ENCODE peak calls at places on chromosome 1, in eight cellular contexts. J is cardiac muscle cell, M is breast epithelium, S is HAP-1, H is bronchial epithelial cell, T is spleen, X is sigmoid colon, V is left ventricle myocardium inferior. P is an unnamed sample. For H3K27me3 and H3K36me3, the result is how much of the 10 kb centered on the place peaks cover.

GRCh38 chr1:158121604-158122254 is 59.0 kb upstream of the CD1D start:
- DNase-seq in J (peak), M (no peak), S (peak), H (peak), T (no peak), X (no peak), V (no peak), P (no peak)

GRCh38 chr1:230211436-230212145 is 144.6 kb downstream of the GALNT2 start:
- DNase-seq in J (no peak), M (no peak), S (no peak), H (no peak), T (no peak), X (no peak), V (no peak), P (no peak)

GRCh38 chr1:209783338-209783737 is 1.0 kb downstream of the C1orf74 start:
- DNase-seq in J (no peak), M (no peak), S (no peak), H (peak), T (no peak), X (no peak), V (no peak), P (no peak)

GRCh38 chr1:7975212-7975865 is 13.8 kb downstream of the PARK7 start:
- DNase-seq in J (peak), M (peak), S (peak), H (peak), T (no peak), X (peak), V (peak), P (peak)

GRCh38 chr1:230708631-230709580 is 5.0 kb downstream of the AGT start:
- DNase-seq in J (peak), M (no peak), S (peak), H (peak), T (no peak), X (no peak), V (peak), P (no peak)

GRCh38 chr1:169371400-169371799 is 3.4 kb downstream of the BLZF1 start:
- DNase-seq in J (no peak), M (no peak), S (no peak), H (no peak), T (no peak), X (no peak), V (no peak), P (no peak)

GRCh38 chr1:240149488-240150094 is 57.9 kb downstream of the FMN2 start:
- DNase-seq in J (peak), M (no peak), S (peak), H (peak), T (no peak), X (no peak), V (no peak), P (no peak)

GRCh38 chr1:201408815-201409200 is 9.7 kb upstream of the LAD1 start:
- DNase-seq in J (no peak), M (no peak), S (no peak), H (no peak), T (no peak), X (no peak), V (no peak), P (no peak)

GRCh38 chr1:155294520-155295182 is 6.6 kb downstream of the PKLR start:
- DNase-seq in J (no peak), M (no peak), S (no peak), H (no peak), T (peak), X (no peak), V (no peak), P (no peak)

GRCh38 chr1:155295942-155296267 is 5.3 kb downstream of the PKLR start:
- DNase-seq in J (no peak), M (no peak), S (no peak), H (no peak), T (no peak), X (no peak), V (no peak), P (no peak)

GRCh38 chr1:155297431-155297830 is 3.8 kb downstream of the PKLR start:
- DNase-seq in J (no peak), M (no peak), S (no peak), H (no peak), T (no peak), X (no peak), V (no peak), P (no peak)

GRCh38 chr1:155295183-155295941 is 5.9 kb downstream of the PKLR start:
- DNase-seq in J (no peak), M (no peak), S (no peak), H (no peak), T (peak), X (no peak), V (no peak), P (no peak)

GRCh38 chr1:155296660-155297059 is 4.6 kb downstream of the PKLR start:
- DNase-seq in J (no peak), M (no peak), S (no peak), H (no peak), T (no peak), X (no peak), V (no peak), P (no peak)
- H3K27me3 ChIP-seq in J (under half), M (under half), S (under half), H (under half), T (under half), X (under half), V (half or more), P (under half)

GRCh38 chr1:77631302-77631701 is 51.2 kb downstream of the ZZZ3 start:
- DNase-seq in J (no peak), M (no peak), S (no peak), H (no peak), T (no peak), X (no peak), V (no peak), P (no peak)

GRCh38 chr1:77625250-77625649 is 57.2 kb downstream of the ZZZ3 start:
- DNase-seq in J (no peak), M (no peak), S (no peak), H (no peak), T (no peak), X (no peak), V (no peak), P (no peak)

GRCh38 chr1:77624102-77624501 is 58.4 kb downstream of the ZZZ3 start:
- DNase-seq in J (no peak), M (no peak), S (no peak), H (no peak), T (no peak), X (no peak), V (no peak), P (no peak)

GRCh38 chr1:77631751-77632150 is 50.7 kb downstream of the ZZZ3 start:
- DNase-seq in J (no peak), M (no peak), S (no peak), H (no peak), T (no peak), X (no peak), V (no peak), P (no peak)

DNA sequence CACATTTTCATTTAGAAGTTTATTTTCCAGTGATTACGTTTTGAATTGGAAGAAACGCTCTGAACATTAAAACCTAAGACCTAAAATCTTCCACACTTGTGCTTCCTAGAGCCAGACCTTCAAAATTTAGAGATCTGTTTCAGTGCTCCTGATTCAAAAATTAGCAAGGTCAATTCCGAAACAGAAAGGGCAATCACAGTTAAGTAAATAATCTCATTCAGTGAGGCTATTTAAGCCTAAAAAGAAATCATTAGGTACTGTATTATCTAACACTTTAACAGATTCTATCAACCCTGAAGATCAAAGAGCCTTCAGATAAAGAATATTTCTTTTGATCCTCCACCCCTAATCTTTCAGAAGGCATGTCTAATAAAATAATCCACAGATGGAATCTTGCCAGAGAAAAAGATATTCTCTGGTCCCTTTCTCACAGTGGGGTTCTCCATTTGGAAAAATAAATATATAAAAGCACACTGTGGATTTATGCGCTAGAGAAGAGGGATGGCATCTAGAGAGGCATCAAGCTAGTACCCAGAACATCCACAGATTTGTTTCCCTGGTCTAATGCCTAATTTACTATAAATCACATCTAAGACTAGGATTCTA is 54.4 kb downstream of the ZZZ3 start:
- DNase-seq in J (no peak), M (no peak), S (no peak), H (no peak), T (no peak), X (no peak), V (no peak), P (no peak)
- H3K36me3 ChIP-seq in J (under half), M (under half), S (under half), H (under half), T (half or more), X (under half), V (half or more), P (under half)

GRCh38 chr1:40780678-40781613 is 2.6 kb upstream of the KCNQ4 start:
- DNase-seq in J (no peak), M (no peak), S (no peak), H (no peak), T (no peak), X (peak), V (no peak), P (peak)

GRCh38 chr1:40782371-40782956 is 1.1 kb upstream of the KCNQ4 start:
- DNase-seq in J (no peak), M (peak), S (peak), H (no peak), T (no peak), X (no peak), V (peak), P (no peak)

GRCh38 chr1:40783001-40783905 is at the start of gene KCNQ4:
- DNase-seq in J (no peak), M (peak), S (peak), H (no peak), T (peak), X (peak), V (peak), P (peak)

GRCh38 chr1:40784141-40784770 is 669 bp downstream of the KCNQ4 start:
- DNase-seq in J (no peak), M (no peak), S (peak), H (no peak), T (peak), X (no peak), V (no peak), P (no peak)

DNA sequence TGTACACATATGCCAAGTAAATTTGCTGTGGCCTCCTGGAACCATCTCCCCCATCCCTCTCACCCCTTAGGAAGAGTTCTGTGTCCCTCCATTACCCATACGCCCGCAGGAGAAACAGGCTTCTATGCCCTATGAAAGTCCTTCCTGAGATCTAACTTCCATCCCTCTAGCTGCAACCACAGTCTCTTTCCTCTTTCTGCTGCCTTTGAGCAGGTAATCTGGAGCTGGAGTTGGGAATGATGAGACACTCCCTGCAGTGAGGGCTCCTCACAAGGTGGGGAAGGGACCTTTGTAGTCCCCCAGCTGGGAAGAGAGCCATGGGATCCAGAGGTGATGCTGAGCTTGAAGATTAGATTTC is 2.0 kb upstream of the KCNQ4 start:
- DNase-seq in J (no peak), M (no peak), S (no peak), H (no peak), T (no peak), X (no peak), V (no peak), P (no peak)
- H3K27me3 ChIP-seq in J (under half), M (under half), S (under half), H (under half), T (under half), X (under half), V (under half), P (under half)

DNA sequence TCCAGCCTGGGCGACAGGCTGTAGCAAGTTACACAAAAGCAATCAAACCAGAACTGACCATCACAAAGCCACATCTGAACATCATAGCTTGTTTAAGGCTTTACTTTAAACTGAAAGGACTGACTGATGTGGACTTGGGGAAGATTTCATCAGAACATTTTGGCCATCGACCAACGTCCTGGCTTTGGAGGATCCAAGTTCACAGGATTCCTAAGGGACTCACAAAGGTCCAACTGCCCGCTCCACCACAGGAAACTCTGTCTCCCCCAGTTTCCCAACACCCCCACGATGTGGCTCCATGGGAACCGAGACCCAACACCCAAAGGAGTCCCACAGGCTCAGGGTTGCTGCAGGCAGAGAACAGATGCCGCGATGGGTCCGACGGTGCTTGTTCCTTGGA is 9.3 kb downstream of the SSU72 start:
- DNase-seq in J (peak), M (no peak), S (no peak), H (no peak), T (no peak), X (no peak), V (no peak), P (no peak)
- H3K36me3 ChIP-seq in J (under half), M (under half), S (half or more), H (under half), T (half or more), X (under half), V (under half), P (half or more)

GRCh38 chr1:175844877-175845276 is 101.5 kb upstream of the TNR start:
- DNase-seq in J (no peak), M (no peak), S (no peak), H (no peak), T (no peak), X (no peak), V (no peak), P (no peak)

GRCh38 chr1:175848329-175848728 is 104.9 kb upstream of the TNR start:
- DNase-seq in J (no peak), M (no peak), S (no peak), H (no peak), T (no peak), X (no peak), V (no peak), P (no peak)

GRCh38 chr1:175845371-175845770 is 102.0 kb upstream of the TNR start:
- DNase-seq in J (no peak), M (no peak), S (no peak), H (no peak), T (no peak), X (no peak), V (no peak), P (no peak)

GRCh38 chr1:175842545-175842944 is 99.2 kb upstream of the TNR start:
- DNase-seq in J (no peak), M (no peak), S (no peak), H (no peak), T (no peak), X (no peak), V (no peak), P (no peak)

DNA sequence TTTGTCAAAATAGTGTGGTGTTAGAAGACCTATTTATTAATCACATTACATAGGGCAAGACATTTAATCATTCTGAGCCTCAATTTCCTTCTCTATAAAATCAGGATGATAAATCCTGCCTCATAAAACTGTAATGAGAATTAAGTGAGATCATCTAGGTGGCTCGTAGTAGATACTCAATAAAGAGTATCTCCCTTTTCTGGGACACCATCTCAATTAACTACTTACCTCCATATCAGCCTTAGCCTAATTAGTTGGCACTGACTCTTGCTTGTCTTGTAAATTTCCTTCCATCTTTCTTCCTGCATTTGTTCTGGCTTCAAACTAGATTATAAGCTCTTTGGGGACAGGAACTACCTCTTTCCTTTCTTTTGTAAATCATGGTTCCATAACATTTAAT is 102.6 kb upstream of the TNR start:
- DNase-seq in J (no peak), M (no peak), S (no peak), H (no peak), T (no peak), X (no peak), V (no peak), P (no peak)
- H3K27me3 ChIP-seq in J (under half), M (under half), S (under half), H (under half), T (under half), X (under half), V (under half), P (under half)

DNA sequence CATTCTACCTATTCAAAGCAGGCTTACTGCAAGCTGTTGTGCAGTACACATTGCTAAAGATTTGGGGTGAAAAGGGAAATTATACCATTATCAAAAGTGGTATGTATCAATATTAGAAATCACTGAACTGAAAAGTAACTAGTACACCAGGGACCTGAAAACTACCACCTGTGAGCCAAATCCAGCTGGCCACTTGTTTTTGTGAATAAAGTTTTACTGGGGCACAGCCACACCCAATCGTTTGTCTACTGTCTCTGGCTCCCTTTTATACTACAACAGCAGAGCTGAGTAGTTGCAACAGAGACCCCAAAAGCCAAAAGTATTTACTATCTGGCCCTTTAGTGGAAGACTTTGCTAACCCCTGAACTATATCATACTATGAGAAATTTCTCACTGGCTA is 13.8 kb upstream of the CR1L start:
- DNase-seq in J (no peak), M (no peak), S (no peak), H (no peak), T (no peak), X (no peak), V (no peak), P (no peak)
- H3K36me3 ChIP-seq in J (under half), M (under half), S (under half), H (under half), T (half or more), X (under half), V (under half), P (under half)

GRCh38 chr1:151008244-151009205 is at the start of gene PRUNE1:
- DNase-seq in J (peak), M (peak), S (peak), H (peak), T (peak), X (peak), V (peak), P (peak)
- H3K27me3 ChIP-seq in J (under half), M (under half), S (under half), H (under half), T (under half), X (under half), V (under half), P (under half)

GRCh38 chr1:215739028-215739427 is 171.9 kb downstream of the KCTD3 start:
- DNase-seq in J (no peak), M (no peak), S (no peak), H (no peak), T (no peak), X (no peak), V (no peak), P (no peak)
- H3K36me3 ChIP-seq in J (under half), M (under half), S (under half), H (under half), T (under half), X (under half), V (under half), P (under half)

P was measured in upper lobe of right lung.